ENCODE peak calls at places on chromosomes 2 and 18, in five cellular contexts. Y is M059J, M is breast epithelium, G is NCI-H446 treated with DMSO at 0.1 percent for 48 hours, C is BJ. H is an unnamed sample.

GRCh38 chr18:76697441-76697901 is 124.9 kb upstream of the ZNF236 start:
- DNase-seq in C (no peak), M (no peak), Y (peak; percentile 17), G (no peak), H (no peak)

GRCh38 chr2:96604104-96604503 is 34.0 kb downstream of the KANSL3 start:
- DNase-seq in C (no peak), G (no peak), Y (no peak), M (no peak), H (no peak)

GRCh38 chr2:219543596-219544358 is at the start of the genes CHPF and TMEM198:
- DNase-seq in Y (peak; percentile 97), M (peak; percentile 99), G (peak; percentile 96), C (peak; percentile 86), H (peak; percentile 97)

GRCh38 chr18:24704921-24705620 is 244.6 kb downstream of the HRH4 start:
- DNase-seq in M (no peak), G (no peak), C (peak; percentile 98), Y (peak; percentile 88), H (no peak)

GRCh38 chr2:110725859-110726258 is 6.5 kb upstream of the ACOXL start:
- DNase-seq in M (no peak), G (no peak), C (no peak), Y (no peak), H (no peak)

GRCh38 chr2:235063501-235063961 is 111.7 kb downstream of the SH3BP4 start:
- DNase-seq in Y (no peak), C (no peak), M (no peak), G (no peak), H (no peak)

GRCh38 chr2:98729652-98730051 is 1.3 kb downstream of the MGAT4A start:
- DNase-seq in C (no peak), Y (no peak), G (no peak), M (no peak), H (no peak)

GRCh38 chr2:54942373-54942772 is 107.9 kb downstream of the RTN4 start:
- DNase-seq in C (no peak), M (no peak), Y (no peak), G (no peak), H (no peak)

GRCh38 chr2:46294185-46294836 is 2.9 kb upstream of the EPAS1 start:
- DNase-seq in M (no peak), C (no peak), G (no peak), Y (peak; percentile 48), H (peak; percentile 33)

GRCh38 chr2:181129654-181130053 is 149.2 kb downstream of the UBE2E3 start:
- DNase-seq in G (no peak), M (no peak), C (no peak), Y (no peak), H (no peak)

GRCh38 chr2:238424313-238424700 is 2.4 kb upstream of the ASB1 start:
- DNase-seq in Y (peak; percentile 22), C (no peak), G (no peak), M (no peak), H (no peak)

GRCh38 chr2:156331572-156332451 is 709 bp downstream of the NR4A2 start:
- DNase-seq in C (no peak), Y (peak; percentile 75), G (no peak), M (peak; percentile 85), H (peak; percentile 46)

GRCh38 chr2:12967804-12968203 is 251.1 kb downstream of the TRIB2 start:
- DNase-seq in M (no peak), Y (no peak), C (no peak), G (no peak), H (no peak)

GRCh38 chr2:190506666-190507065 is 27.9 kb downstream of the NEMP2 start:
- DNase-seq in M (no peak), Y (no peak), C (no peak), G (no peak), H (no peak)

GRCh38 chr18:48750485-48751175 is 200.1 kb downstream of the SMAD7 start:
- DNase-seq in Y (peak; percentile 44), G (no peak), M (no peak), C (no peak), H (no peak)

GRCh38 chr2:132797551-132797950 is 127.5 kb upstream of the LYPD1 start:
- DNase-seq in Y (peak; percentile 64), C (peak; percentile 40), G (no peak), M (no peak), H (peak; percentile 53)

GRCh38 chr2:100786297-100786658 is 33.7 kb upstream of the NPAS2 start:
- DNase-seq in Y (peak; percentile 94), G (no peak), C (peak; percentile 66), M (peak; percentile 91), H (peak; percentile 95)

GRCh38 chr2:144836635-144837350 is 316.9 kb upstream of the ZEB2 start:
- DNase-seq in G (no peak), C (peak; percentile 22), Y (peak; percentile 38), M (no peak), H (no peak)

GRCh38 chr2:219498280-219499057 is at the start of gene GMPPA:
- DNase-seq in G (peak; percentile 94), Y (peak; percentile 98), M (peak; percentile 97), C (peak; percentile 99), H (peak; percentile 98)

GRCh38 chr2:20651731-20652099 is 817 bp upstream of the HS1BP3 start:
- DNase-seq in M (no peak), C (no peak), Y (no peak), G (no peak), H (no peak)

GRCh38 chr2:134258684-134259408 is 5.0 kb downstream of the MGAT5 start:
- DNase-seq in M (no peak), Y (no peak), G (no peak), C (no peak), H (no peak)

GRCh38 chr2:189559579-189560272 is 20.9 kb downstream of the SLC40A1 start:
- DNase-seq in C (no peak), Y (no peak), G (no peak), M (no peak), H (no peak)

GRCh38 chr2:110677080-110677479 is 783 bp downstream of the BUB1 start:
- DNase-seq in C (no peak), G (no peak), Y (peak; percentile 14), M (no peak), H (peak; percentile 8)

GRCh38 chr18:31042391-31043181 is at the start of gene DSC3:
- DNase-seq in C (no peak), Y (no peak), G (no peak), M (peak; percentile 53), H (no peak)

GRCh38 chr18:58402247-58402646 is 226.6 kb downstream of the ALPK2 start:
- DNase-seq in C (no peak), M (peak; percentile 55), G (no peak), Y (peak; percentile 95), H (no peak)

GRCh38 chr2:196230051-196230450 is 58.7 kb upstream of the STK17B start:
- DNase-seq in G (no peak), M (no peak), C (no peak), Y (no peak), H (no peak)